ENCODE peak calls at places on chromosomes 7 and 10, in six cellular contexts. One of them, this sample, is unnamed.

GRCh38 chr10:127563718-127564553 is 14.8 kb downstream of the NPS start:
- DNase-seq in HepG2: no peak
- DNase-seq in GM12891: peak
- DNase-seq in H1: peak
- DNase-seq in GM12878: no peak
- DNase-seq in K562: peak
- DNase-seq in this sample: no peak

GRCh38 chr10:86652361-86653202 is 1.8 kb upstream of the OPN4 start:
- DNase-seq in HepG2: no peak
- DNase-seq in GM12891: peak
- DNase-seq in H1: no peak
- DNase-seq in GM12878: no peak
- DNase-seq in K562: no peak
- DNase-seq in this sample: peak

GRCh38 chr7:111803015-111803758 is 240.9 kb upstream of the IMMP2L start:
- DNase-seq in HepG2: peak
- DNase-seq in GM12891: no peak
- DNase-seq in H1: no peak
- DNase-seq in GM12878: no peak
- DNase-seq in K562: no peak
- DNase-seq in this sample: no peak

GRCh38 chr7:70612811-70613210 is 519.1 kb upstream of the GALNT17 start:
- DNase-seq in HepG2: no peak
- DNase-seq in GM12891: no peak
- DNase-seq in H1: no peak
- DNase-seq in GM12878: no peak
- DNase-seq in K562: no peak
- DNase-seq in this sample: no peak

GRCh38 chr7:130441408-130441854 is 615 bp upstream of the CEP41 start:
- DNase-seq in HepG2: no peak
- DNase-seq in GM12891: no peak
- DNase-seq in H1: no peak
- DNase-seq in GM12878: no peak
- DNase-seq in K562: peak
- DNase-seq in this sample: no peak

GRCh38 chr7:134450296-134451000 is 8.5 kb downstream of the AKR1B1 start:
- DNase-seq in HepG2: no peak
- DNase-seq in GM12891: no peak
- DNase-seq in H1: no peak
- DNase-seq in GM12878: no peak
- DNase-seq in K562: no peak
- DNase-seq in this sample: no peak

GRCh38 chr7:64463636-64464375 is 99.1 kb downstream of the ZNF680 start:
- DNase-seq in HepG2: no peak
- DNase-seq in GM12891: no peak
- DNase-seq in H1: no peak
- DNase-seq in GM12878: no peak
- DNase-seq in K562: peak
- DNase-seq in this sample: no peak

GRCh38 chr10:78899996-78900714 is 168.6 kb upstream of the ZMIZ1 start:
- DNase-seq in HepG2: peak
- DNase-seq in GM12891: no peak
- DNase-seq in H1: peak
- DNase-seq in GM12878: no peak
- DNase-seq in K562: no peak
- DNase-seq in this sample: no peak

GRCh38 chr7:76261935-76262334 is 40.5 kb upstream of the HSPB1 start:
- DNase-seq in HepG2: no peak
- DNase-seq in GM12891: no peak
- DNase-seq in H1: no peak
- DNase-seq in GM12878: no peak
- DNase-seq in K562: no peak
- DNase-seq in this sample: no peak

GRCh38 chr7:151800861-151801260 is 76.1 kb downstream of the PRKAG2 start:
- DNase-seq in HepG2: no peak
- DNase-seq in GM12891: no peak
- DNase-seq in H1: no peak
- DNase-seq in GM12878: no peak
- DNase-seq in K562: no peak
- DNase-seq in this sample: no peak

GRCh38 chr10:62231371-62231770 is 37.3 kb downstream of the RTKN2 start:
- DNase-seq in HepG2: peak
- DNase-seq in GM12891: no peak
- DNase-seq in H1: no peak
- DNase-seq in GM12878: no peak
- DNase-seq in K562: no peak
- DNase-seq in this sample: no peak

DNA sequence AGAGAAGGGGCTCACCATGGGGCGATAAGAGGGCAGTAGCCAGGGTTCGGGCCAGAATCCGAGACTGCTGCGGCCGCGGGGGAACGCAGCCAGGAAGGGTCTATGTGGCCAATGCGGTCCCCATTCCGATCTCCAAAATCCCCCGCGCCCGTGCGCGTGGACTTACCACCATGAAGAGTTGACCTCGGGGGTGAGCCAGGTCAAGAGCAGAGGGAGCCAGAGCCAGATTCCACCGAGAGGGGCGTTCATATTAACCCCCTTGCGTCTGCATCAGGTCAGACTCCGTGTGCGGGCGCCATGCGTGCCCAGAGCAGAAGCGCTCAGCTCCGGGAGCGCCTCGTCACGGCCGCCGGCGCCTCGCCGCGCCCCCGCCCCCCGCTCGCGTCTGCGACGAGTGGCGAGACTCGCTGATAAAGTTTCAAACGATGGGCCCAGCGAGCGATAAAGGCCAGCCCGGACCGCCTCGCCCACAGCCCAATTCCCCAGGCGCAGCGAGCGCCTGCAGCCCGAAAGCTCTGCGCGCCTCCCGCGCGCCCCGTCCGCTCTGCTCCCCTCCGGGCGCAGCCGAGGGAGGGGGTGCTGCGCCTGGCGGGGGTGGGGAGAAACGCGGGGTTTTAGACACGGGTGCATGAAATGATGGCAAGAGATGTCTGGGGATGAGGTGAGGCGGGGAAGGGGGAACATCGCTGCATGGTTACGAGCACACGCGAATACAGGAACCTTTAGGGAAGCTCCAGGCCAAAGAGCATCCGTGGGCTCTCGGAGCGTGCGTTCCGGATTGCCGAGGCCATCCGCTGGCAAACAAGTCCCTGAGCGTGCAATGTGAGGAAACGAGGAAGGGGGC is at the start of gene WNT2:
- DNase-seq in HepG2: no peak
- DNase-seq in GM12891: no peak
- DNase-seq in H1: peak
- DNase-seq in GM12878: no peak
- DNase-seq in K562: no peak
- DNase-seq in this sample: no peak
- TF ChIP-seq TAF1 in HepG2: no peak
- TF ChIP-seq TAF1 in GM12891: no peak
- TF ChIP-seq TAF1 in H1: no peak
- TF ChIP-seq TAF1 in GM12878: no peak
- TF ChIP-seq TAF1 in K562: no peak
- TF ChIP-seq TAF1 in this sample: no peak

GRCh38 chr7:105583061-105583460 is 1.8 kb upstream of the EFCAB10 start:
- DNase-seq in HepG2: no peak
- DNase-seq in GM12891: no peak
- DNase-seq in H1: no peak
- DNase-seq in GM12878: no peak
- DNase-seq in K562: no peak
- DNase-seq in this sample: no peak

GRCh38 chr7:105578496-105578895 is 2.8 kb downstream of the EFCAB10 start:
- DNase-seq in HepG2: no peak
- DNase-seq in GM12891: no peak
- DNase-seq in H1: no peak
- DNase-seq in GM12878: no peak
- DNase-seq in K562: no peak
- DNase-seq in this sample: no peak

GRCh38 chr7:105580022-105580740 is 1.1 kb downstream of the EFCAB10 start:
- DNase-seq in HepG2: no peak
- DNase-seq in GM12891: no peak
- DNase-seq in H1: no peak
- DNase-seq in GM12878: no peak
- DNase-seq in K562: no peak
- DNase-seq in this sample: no peak

GRCh38 chr7:105584165-105584564 is 2.9 kb upstream of the EFCAB10 start:
- DNase-seq in HepG2: no peak
- DNase-seq in GM12891: no peak
- DNase-seq in H1: no peak
- DNase-seq in GM12878: no peak
- DNase-seq in K562: no peak
- DNase-seq in this sample: no peak

GRCh38 chr7:105581066-105581811 is at the start of gene EFCAB10:
- DNase-seq in HepG2: peak
- DNase-seq in GM12891: peak
- DNase-seq in H1: peak
- DNase-seq in GM12878: no peak
- DNase-seq in K562: no peak
- DNase-seq in this sample: peak
- TF ChIP-seq POLR2AphosphoS5 in HepG2: no peak
- TF ChIP-seq POLR2AphosphoS5 in GM12891: no peak
- TF ChIP-seq POLR2AphosphoS5 in H1: peak
- TF ChIP-seq POLR2AphosphoS5 in GM12878: no peak
- TF ChIP-seq POLR2AphosphoS5 in K562: no peak
- TF ChIP-seq POLR2AphosphoS5 in this sample: no peak

GRCh38 chr7:20399516-20399915 is 68.8 kb downstream of the ITGB8 start:
- DNase-seq in HepG2: no peak
- DNase-seq in GM12891: no peak
- DNase-seq in H1: no peak
- DNase-seq in GM12878: no peak
- DNase-seq in K562: no peak
- DNase-seq in this sample: no peak
- TF ChIP-seq POLR2A in HepG2: no peak
- TF ChIP-seq POLR2A in GM12891: no peak
- TF ChIP-seq POLR2A in H1: no peak
- TF ChIP-seq POLR2A in GM12878: no peak
- TF ChIP-seq POLR2A in K562: no peak
- TF ChIP-seq POLR2A in this sample: no peak

DNA sequence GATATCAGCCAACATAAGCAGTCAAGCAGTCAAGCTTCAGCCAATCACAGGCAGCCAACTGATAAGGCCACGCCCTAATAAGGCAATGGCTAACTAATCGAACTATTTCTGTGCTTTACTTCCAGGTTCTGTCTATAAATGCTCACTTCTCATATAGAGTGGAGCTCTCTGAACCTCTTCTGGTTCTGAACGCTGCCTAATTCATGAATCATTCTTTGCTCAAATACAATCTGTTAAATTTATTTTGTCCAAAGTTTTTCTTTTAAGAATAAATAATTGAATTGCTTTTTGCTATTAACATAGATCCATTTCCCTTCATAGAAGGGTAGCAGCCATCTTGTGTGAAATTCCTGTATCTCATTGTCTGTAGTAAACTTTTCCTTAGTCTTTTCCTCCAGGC is 97.9 kb upstream of the TMEM72 start:
- DNase-seq in HepG2: no peak
- DNase-seq in GM12891: no peak
- DNase-seq in H1: no peak
- DNase-seq in GM12878: no peak
- DNase-seq in K562: no peak
- DNase-seq in this sample: no peak
- TF ChIP-seq TAF1 in HepG2: no peak
- TF ChIP-seq TAF1 in GM12891: no peak
- TF ChIP-seq TAF1 in H1: no peak
- TF ChIP-seq TAF1 in GM12878: no peak
- TF ChIP-seq TAF1 in K562: no peak
- TF ChIP-seq TAF1 in this sample: no peak

GRCh38 chr7:12923971-12924370 is 236.5 kb downstream of the ARL4A start:
- DNase-seq in HepG2: no peak
- DNase-seq in GM12891: no peak
- DNase-seq in H1: no peak
- DNase-seq in GM12878: no peak
- DNase-seq in K562: no peak
- DNase-seq in this sample: no peak

GRCh38 chr7:12927635-12928434 is 240.4 kb downstream of the ARL4A start:
- DNase-seq in HepG2: no peak
- DNase-seq in GM12891: no peak
- DNase-seq in H1: no peak
- DNase-seq in GM12878: no peak
- DNase-seq in K562: no peak
- DNase-seq in this sample: no peak

GRCh38 chr7:12926236-12926635 is 238.8 kb downstream of the ARL4A start:
- DNase-seq in HepG2: no peak
- DNase-seq in GM12891: no peak
- DNase-seq in H1: no peak
- DNase-seq in GM12878: no peak
- DNase-seq in K562: no peak
- DNase-seq in this sample: no peak

GRCh38 chr7:12917801-12918200 is 230.4 kb downstream of the ARL4A start:
- DNase-seq in HepG2: no peak
- DNase-seq in GM12891: no peak
- DNase-seq in H1: no peak
- DNase-seq in GM12878: no peak
- DNase-seq in K562: no peak
- DNase-seq in this sample: no peak

DNA sequence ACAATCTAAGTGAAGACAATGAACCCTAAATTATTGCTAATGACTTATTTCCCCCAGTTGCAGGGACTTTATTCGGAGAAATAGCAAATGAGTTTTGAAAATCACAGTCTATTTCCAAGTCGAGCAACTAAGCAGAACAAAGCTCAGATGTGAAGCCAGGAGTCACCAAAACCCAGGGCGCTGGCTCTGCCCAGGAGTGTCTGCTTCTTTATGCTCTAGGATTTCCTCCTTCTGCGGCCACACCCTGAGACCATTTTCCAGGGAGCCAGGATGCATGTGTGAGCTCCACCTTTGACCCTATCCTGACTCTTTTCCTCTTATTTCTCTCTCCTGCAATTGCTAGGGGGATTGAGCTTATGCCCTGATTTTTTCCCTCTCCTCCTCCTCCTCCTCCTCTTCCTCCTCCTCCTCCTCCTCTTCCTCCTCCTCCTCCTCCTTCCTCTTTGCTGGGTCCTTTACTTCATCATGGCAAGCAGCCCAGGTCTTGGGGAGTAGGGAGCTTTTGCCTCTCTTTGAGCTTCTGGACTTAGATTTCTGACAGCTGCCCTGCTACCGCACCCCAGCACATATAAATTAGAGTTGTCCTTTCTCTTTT is 234.4 kb downstream of the ARL4A start:
- DNase-seq in HepG2: no peak
- DNase-seq in GM12891: no peak
- DNase-seq in H1: no peak
- DNase-seq in GM12878: no peak
- DNase-seq in K562: no peak
- DNase-seq in this sample: no peak
- TF ChIP-seq POLR2AphosphoS5 in HepG2: no peak
- TF ChIP-seq POLR2AphosphoS5 in GM12891: no peak
- TF ChIP-seq POLR2AphosphoS5 in H1: no peak
- TF ChIP-seq POLR2AphosphoS5 in GM12878: no peak
- TF ChIP-seq POLR2AphosphoS5 in K562: no peak
- TF ChIP-seq POLR2AphosphoS5 in this sample: no peak

GRCh38 chr7:66591801-66592596 is 36.7 kb upstream of the KCTD7 start:
- DNase-seq in HepG2: peak
- DNase-seq in GM12891: peak
- DNase-seq in H1: peak
- DNase-seq in GM12878: peak
- DNase-seq in K562: peak
- DNase-seq in this sample: peak
- TF ChIP-seq POLR2A in HepG2: peak
- TF ChIP-seq POLR2A in GM12891: peak
- TF ChIP-seq POLR2A in H1: peak
- TF ChIP-seq POLR2A in GM12878: peak
- TF ChIP-seq POLR2A in K562: peak
- TF ChIP-seq POLR2A in this sample: peak